ENCODE peak calls at places on chromosome 11, in eight cellular contexts. W is CD4-positive, alpha-beta memory T cell; A is coronary artery; M is cardiac muscle cell; R is heart right ventricle; S is uterus; K is fibroblast of lung; J is mammary epithelial cell. G is an unnamed sample.

GRCh38 chr11:117620131-117620530 is 176.9 kb downstream of the DSCAML1 start:
- DNase-seq in W (no peak), A (no peak), M (no peak), R (no peak), S (no peak), K (no peak), J (no peak), G (no peak)

GRCh38 chr11:110587972-110588371 is 124.3 kb downstream of the ARHGAP20 start:
- DNase-seq in W (no peak), A (no peak), M (peak; percentile 52), R (no peak), S (no peak), K (peak; percentile 43), J (no peak), G (no peak)

GRCh38 chr11:35154960-35155359 is 16.0 kb downstream of the CD44 start:
- DNase-seq in W (no peak), A (no peak), M (no peak), R (no peak), S (no peak), K (no peak), J (no peak), G (no peak)

GRCh38 chr11:93814966-93815633 is 31.0 kb downstream of the MED17 start:
- DNase-seq in W (no peak), A (no peak), M (peak; percentile 14), R (no peak), S (no peak), K (no peak), J (no peak), G (no peak)

GRCh38 chr11:8252388-8252787 is 11.3 kb downstream of the LMO1 start:
- DNase-seq in W (no peak), A (no peak), M (no peak), R (no peak), S (peak; percentile 2), K (no peak), J (no peak), G (no peak)

GRCh38 chr11:43101113-43101512 is 210.7 kb upstream of the API5 start:
- DNase-seq in W (no peak), A (no peak), M (no peak), R (no peak), S (no peak), K (no peak), J (no peak), G (no peak)

GRCh38 chr11:80841716-80842115 is 1400.9 kb upstream of the TENM4 start:
- DNase-seq in W (no peak), A (no peak), M (peak; percentile 68), R (no peak), S (no peak), K (peak; percentile 44), J (peak; percentile 17), G (no peak)

GRCh38 chr11:36306888-36307287 is 10.8 kb downstream of the PRR5L start:
- DNase-seq in W (peak; percentile 15), A (no peak), M (peak; percentile 74), R (no peak), S (no peak), K (peak; percentile 62), J (no peak), G (no peak)

GRCh38 chr11:117189191-117189940 is 9.8 kb upstream of the TAGLN start:
- DNase-seq in W (no peak), A (peak; percentile 64), M (no peak), R (no peak), S (peak; percentile 16), K (no peak), J (no peak), G (no peak)

DNA sequence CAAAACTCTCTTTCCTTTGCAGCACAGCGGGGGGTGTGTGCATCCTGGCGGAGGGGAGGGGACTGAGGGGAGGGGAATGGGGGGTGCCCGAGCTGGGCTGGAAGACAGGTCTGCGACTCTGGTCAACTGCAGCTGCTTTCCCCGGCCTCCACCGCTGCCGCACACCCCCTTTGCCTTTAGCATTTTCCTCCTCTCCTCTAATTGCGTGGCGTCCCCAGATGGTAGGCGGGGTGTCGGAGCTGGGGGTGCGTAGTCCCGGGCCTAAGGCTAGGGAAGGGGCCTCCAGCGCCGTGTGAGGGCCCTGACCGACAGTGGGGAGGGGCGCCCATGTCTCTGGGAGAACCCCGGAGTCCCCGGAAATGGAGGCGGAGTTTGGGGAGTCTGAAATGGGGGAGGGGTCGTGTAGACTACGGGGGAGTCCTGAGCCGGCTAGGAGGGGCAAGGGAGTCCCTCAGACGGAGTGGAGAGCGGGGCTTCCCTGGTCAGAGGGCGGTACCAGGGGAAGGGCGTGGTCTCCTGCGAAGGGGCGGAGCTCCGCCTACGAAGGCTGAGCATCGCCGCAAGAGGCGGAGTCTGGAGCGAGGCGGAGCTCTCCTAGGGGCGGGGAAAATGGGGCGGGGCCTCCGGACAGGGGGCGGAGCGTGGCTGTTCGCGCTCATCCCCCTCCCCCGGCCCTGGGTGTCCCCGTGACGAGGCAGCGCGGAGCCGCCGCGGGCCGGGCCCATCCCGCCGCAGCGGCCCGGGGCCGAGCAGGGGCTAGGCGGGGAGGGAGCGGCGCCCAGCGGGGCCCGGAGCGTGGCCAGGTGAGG is at the start of gene PELI3:
- DNase-seq in W (peak; percentile 93), A (peak; percentile 95), M (peak; percentile 95), R (peak; percentile 97), S (peak; percentile 97), K (peak; percentile 90), J (peak; percentile 78), G (peak; percentile 91)
- H3K27ac ChIP-seq in W (peak within 1 kb of the TSS; percentile 81), A (peak within 1 kb of the TSS; percentile 87), M (peak within 1 kb of the TSS; percentile 85), R (peak within 1 kb of the TSS; percentile 70), S (peak within 1 kb of the TSS; percentile 85), K (peak within 1 kb of the TSS; percentile 59), J (no peak within 1 kb of the TSS), G (peak within 1 kb of the TSS; percentile 72)

DNA sequence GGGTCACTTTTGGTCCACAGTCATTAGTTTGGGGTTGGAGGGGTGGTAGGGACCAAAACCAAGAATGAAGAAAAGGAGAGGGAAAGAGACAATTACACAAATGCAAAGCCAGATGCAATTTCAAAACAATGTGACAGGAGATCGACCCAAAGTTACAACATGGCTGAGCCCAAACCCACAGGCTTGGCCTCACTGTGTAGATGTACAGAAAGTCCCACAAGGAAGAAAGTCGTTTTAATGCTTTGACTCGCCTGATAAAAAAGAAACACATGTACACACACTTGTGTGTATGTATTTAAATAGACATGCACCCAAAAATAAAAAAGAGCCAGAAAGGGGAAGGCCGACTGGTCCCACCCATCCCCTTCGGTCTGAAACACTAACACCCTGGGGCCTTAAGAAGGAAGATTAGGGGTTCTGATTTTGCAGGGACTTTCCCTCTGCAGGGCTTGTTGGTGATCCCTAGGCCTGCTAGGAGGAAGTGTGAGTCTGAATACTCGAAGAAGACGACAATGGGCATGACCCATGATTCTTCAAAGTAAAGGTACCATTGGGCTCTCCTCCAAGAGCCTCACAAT is 104.1 kb downstream of the ETS1 start:
- DNase-seq in W (no peak), A (no peak), M (no peak), R (no peak), S (no peak), K (no peak), J (no peak), G (no peak)
- H3K4me3 ChIP-seq in W (peak overlapping the region; percentile 47), A (no peak overlapping the region), M (no peak overlapping the region), R (peak overlapping the region; percentile 4), S (no peak overlapping the region), K (no peak overlapping the region), J (no peak overlapping the region), G (no peak overlapping the region)

GRCh38 chr11:79174045-79175008 is 266.5 kb downstream of the TENM4 start:
- DNase-seq in W (no peak), A (no peak), M (no peak), R (no peak), S (peak; percentile 22), K (peak; percentile 43), J (no peak), G (no peak)
- H3K27ac ChIP-seq in W (no peak overlapping the region), A (peak overlapping the region; percentile 46), M (no peak overlapping the region), R (peak overlapping the region; percentile 8), S (no peak overlapping the region), K (peak overlapping the region; percentile 55), J (no peak overlapping the region), G (no peak overlapping the region)

GRCh38 chr11:17543574-17544180 is 539 bp downstream of the USH1C start:
- DNase-seq in W (no peak), A (no peak), M (no peak), R (no peak), S (no peak), K (no peak), J (no peak), G (no peak)

GRCh38 chr11:17543041-17543440 is 1.2 kb downstream of the USH1C start:
- DNase-seq in W (no peak), A (no peak), M (no peak), R (no peak), S (no peak), K (no peak), J (no peak), G (no peak)

GRCh38 chr11:17540807-17541206 is 3.4 kb downstream of the USH1C start:
- DNase-seq in W (no peak), A (no peak), M (no peak), R (no peak), S (no peak), K (no peak), J (no peak), G (no peak)

GRCh38 chr11:17541330-17541885 is 2.8 kb downstream of the USH1C start:
- DNase-seq in W (no peak), A (no peak), M (no peak), R (no peak), S (no peak), K (no peak), J (peak; percentile 39), G (no peak)

DNA sequence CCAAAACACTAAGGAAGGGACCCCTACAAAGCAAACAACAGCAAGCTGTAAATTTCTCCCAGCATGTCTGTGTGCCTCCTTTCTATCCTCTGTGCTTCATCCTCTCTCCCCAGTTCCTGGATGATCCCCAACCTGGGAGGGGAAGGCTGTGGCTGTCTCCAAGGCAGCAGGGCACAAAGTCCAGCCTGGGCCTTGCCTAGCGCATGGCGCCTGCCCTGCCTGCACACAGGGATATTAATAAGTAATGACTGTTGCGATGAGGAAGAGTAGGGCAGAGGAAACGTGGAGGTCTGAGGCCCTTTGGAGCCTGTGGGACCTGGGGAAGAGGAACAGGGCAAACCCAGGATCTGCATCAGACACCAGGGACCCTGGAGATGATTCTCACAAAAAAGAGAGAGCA is 2.0 kb downstream of the USH1C start:
- DNase-seq in W (no peak), A (no peak), M (no peak), R (no peak), S (no peak), K (no peak), J (no peak), G (no peak)
- H3K4me3 ChIP-seq in W (no peak overlapping the region), A (no peak overlapping the region), M (no peak overlapping the region), R (no peak overlapping the region), S (no peak overlapping the region), K (no peak overlapping the region), J (no peak overlapping the region), G (no peak overlapping the region)

DNA sequence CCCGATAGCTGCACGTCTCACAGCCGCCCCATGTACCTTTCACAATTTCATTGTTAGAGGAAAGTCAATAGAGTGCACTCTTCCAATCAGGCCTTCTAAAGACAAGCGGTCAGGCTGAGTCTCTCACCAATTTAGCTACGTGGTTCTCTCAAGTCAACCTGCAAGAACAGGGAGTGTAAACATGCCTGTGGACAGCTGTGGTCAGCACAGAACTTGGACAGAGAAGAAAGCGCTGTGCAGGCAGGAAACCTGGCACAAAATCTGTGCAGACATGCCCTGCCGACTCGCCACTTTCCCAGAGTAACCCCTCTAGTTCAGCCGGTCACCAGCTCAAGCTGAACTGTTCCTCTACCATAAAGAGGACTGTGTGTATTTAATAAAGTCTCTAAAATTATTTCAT is 39.5 kb downstream of the CHKA start:
- DNase-seq in W (no peak), A (no peak), M (no peak), R (no peak), S (no peak), K (peak; percentile 10), J (peak; percentile 86), G (peak; percentile 91)
- H3K27ac ChIP-seq in W (no peak overlapping the region), A (no peak overlapping the region), M (no peak overlapping the region), R (no peak overlapping the region), S (no peak overlapping the region), K (no peak overlapping the region), J (no peak overlapping the region), G (peak overlapping the region; percentile 61)

G was measured in prostate gland.